ENCODE peak calls at places on chromosome 3, in nine cellular contexts. V is tibial artery; C is activated CD8-positive, alpha-beta memory T cell treated with anti-CD3 and anti-CD28 coated beads for 24 hours; Q is suprapubic skin; T is KG1; N is left cardiac atrium; D is cardiac muscle cell; X is right atrium auricular region; R is heart left ventricle. M is an unnamed sample.

GRCh38 chr3:161069441-161070251 is 35.5 kb downstream of the B3GALNT1 start:
- DNase-seq in V (peak), C (no peak), Q (no peak), T (peak), N (no peak), D (no peak), X (no peak), R (no peak), M (peak)

GRCh38 chr3:20666091-20666490 is 480.1 kb upstream of the SGO1 start:
- DNase-seq in V (no peak), C (no peak), Q (no peak), T (no peak), N (no peak), D (no peak), X (no peak), R (no peak), M (no peak)

GRCh38 chr3:33482126-33482525 is 41.9 kb upstream of the UBP1 start:
- DNase-seq in V (no peak), C (no peak), Q (no peak), T (no peak), N (no peak), D (no peak), X (no peak), R (no peak), M (no peak)

GRCh38 chr3:64457811-64458210 is 230.0 kb downstream of the ADAMTS9 start:
- DNase-seq in V (no peak), C (no peak), Q (no peak), T (no peak), N (no peak), D (no peak), X (no peak), R (no peak), M (no peak)

GRCh38 chr3:17823816-17824215 is 81.4 kb upstream of the TBC1D5 start:
- DNase-seq in V (no peak), C (no peak), Q (no peak), T (no peak), N (no peak), D (no peak), X (no peak), R (no peak), M (no peak)

GRCh38 chr3:179348325-179349013 is 960 bp downstream of the MFN1 start:
- DNase-seq in V (no peak), C (no peak), Q (no peak), T (peak), N (no peak), D (no peak), X (no peak), R (no peak), M (peak)

GRCh38 chr3:96449803-96450202 is 364.6 kb upstream of the EPHA6 start:
- DNase-seq in V (no peak), C (no peak), Q (no peak), T (no peak), N (no peak), D (no peak), X (no peak), R (no peak), M (no peak)

GRCh38 chr3:167406876-167407492 is 26.9 kb upstream of the ZBBX start:
- DNase-seq in V (peak), C (no peak), Q (no peak), T (peak), N (peak), D (peak), X (peak), R (peak), M (peak)

GRCh38 chr3:147394168-147394941 is 12.0 kb downstream of the ZIC4 start:
- DNase-seq in V (no peak), C (peak), Q (no peak), T (no peak), N (no peak), D (no peak), X (no peak), R (no peak), M (no peak)

GRCh38 chr3:177731644-177732268 is 534.5 kb upstream of the TBL1XR1 start:
- DNase-seq in V (no peak), C (no peak), Q (no peak), T (no peak), N (no peak), D (no peak), X (no peak), R (no peak), M (peak)

GRCh38 chr3:123543950-123544349 is 40.9 kb downstream of the HACD2 start:
- DNase-seq in V (no peak), C (no peak), Q (no peak), T (no peak), N (no peak), D (peak), X (no peak), R (no peak), M (no peak)

GRCh38 chr3:138184994-138185393 is 2.1 kb upstream of the ARMC8 start:
- DNase-seq in V (no peak), C (no peak), Q (no peak), T (no peak), N (no peak), D (peak), X (no peak), R (no peak), M (peak)

GRCh38 chr3:107421170-107421792 is 44.0 kb downstream of the CCDC54 start:
- DNase-seq in V (no peak), C (no peak), Q (no peak), T (peak), N (no peak), D (peak), X (no peak), R (peak), M (peak)

GRCh38 chr3:157282261-157283191 is 122.6 kb upstream of the CCNL1 start:
- DNase-seq in V (peak), C (no peak), Q (no peak), T (no peak), N (peak), D (no peak), X (peak), R (no peak), M (peak)

GRCh38 chr3:125324341-125324740 is 50.8 kb downstream of the ZNF148 start:
- DNase-seq in V (no peak), C (no peak), Q (no peak), T (no peak), N (no peak), D (no peak), X (no peak), R (no peak), M (no peak)

GRCh38 chr3:104960579-104960978 is 406.1 kb upstream of the ALCAM start:
- DNase-seq in V (no peak), C (no peak), Q (no peak), T (no peak), N (no peak), D (no peak), X (no peak), R (no peak), M (no peak)

GRCh38 chr3:188179006-188179966 is 25.3 kb downstream of the LPP start:
- DNase-seq in V (peak), C (peak), Q (no peak), T (no peak), N (no peak), D (peak), X (no peak), R (peak), M (no peak)

GRCh38 chr3:4999626-5000184 is 20.5 kb downstream of the BHLHE40 start:
- DNase-seq in V (no peak), C (peak), Q (peak), T (no peak), N (no peak), D (no peak), X (no peak), R (no peak), M (peak)

GRCh38 chr3:51282931-51283330 is 102.2 kb upstream of the MANF start:
- DNase-seq in V (no peak), C (no peak), Q (no peak), T (no peak), N (no peak), D (no peak), X (no peak), R (no peak), M (peak)

GRCh38 chr3:71728632-71729342 is 3.6 kb upstream of the EIF4E3 start:
- DNase-seq in V (no peak), C (no peak), Q (no peak), T (no peak), N (no peak), D (peak), X (no peak), R (no peak), M (no peak)

GRCh38 chr3:62475940-62476339 is 102.6 kb upstream of the FEZF2 start:
- DNase-seq in V (no peak), C (no peak), Q (no peak), T (no peak), N (no peak), D (no peak), X (no peak), R (no peak), M (no peak)

GRCh38 chr3:8445861-8446260 is 55.8 kb upstream of the LMCD1 start:
- DNase-seq in V (no peak), C (no peak), Q (no peak), T (no peak), N (no peak), D (no peak), X (no peak), R (peak), M (peak)

GRCh38 chr3:47650294-47650693 is 71.6 kb upstream of the CSPG5 start:
- DNase-seq in V (no peak), C (no peak), Q (no peak), T (no peak), N (no peak), D (no peak), X (no peak), R (no peak), M (no peak)

GRCh38 chr3:14941871-14942270 is 5.5 kb upstream of the NR2C2 start:
- DNase-seq in V (no peak), C (no peak), Q (no peak), T (no peak), N (no peak), D (no peak), X (no peak), R (no peak), M (no peak)

GRCh38 chr3:148903022-148903442 is 37.9 kb downstream of the CPA3 start:
- DNase-seq in V (no peak), C (no peak), Q (no peak), T (no peak), N (no peak), D (no peak), X (no peak), R (no peak), M (peak)

GRCh38 chr3:31004025-31004678 is 109.7 kb upstream of the GADL1 start:
- DNase-seq in V (no peak), C (no peak), Q (no peak), T (no peak), N (no peak), D (peak), X (no peak), R (no peak), M (peak)

M was measured in bronchial epithelial cell.